ENCODE peak calls at places on chromosomes 12 and 14, in four cellular contexts. O, X, A and G are unnamed samples.

GRCh38 chr14:102757646-102758045 is 19.6 kb upstream of the TRAF3 start:
- DNase-seq in O (no peak), A (no peak), X (no peak), G (no peak)

GRCh38 chr12:67705394-67706370 is 57.1 kb downstream of the DYRK2 start:
- DNase-seq in O (no peak), A (no peak), X (peak), G (peak)

GRCh38 chr12:86254399-86255107 is 1.6 kb downstream of the MGAT4C start:
- DNase-seq in A (no peak), X (no peak), O (no peak), G (no peak)

GRCh38 chr12:131368073-131369071 is 342.5 kb upstream of the SFSWAP start:
- DNase-seq in A (no peak), O (no peak), X (no peak), G (no peak)

GRCh38 chr14:87111741-87112140 is 881.2 kb downstream of the GALC start:
- DNase-seq in X (no peak), A (no peak), O (no peak), G (no peak)

GRCh38 chr12:113622410-113622809 is 150.7 kb upstream of the LHX5 start:
- DNase-seq in O (no peak), X (no peak), A (no peak), G (no peak)

GRCh38 chr14:71142375-71143038 is 235.2 kb downstream of the PCNX1 start:
- DNase-seq in O (peak), X (peak), A (peak), G (peak)

GRCh38 chr14:54138354-54139038 is 181.9 kb upstream of the BMP4 start:
- DNase-seq in X (peak), O (no peak), A (no peak), G (no peak)

GRCh38 chr12:52190860-52191729 is 719 bp downstream of the KRT80 start:
- DNase-seq in A (no peak), X (peak), O (no peak), G (no peak)

GRCh38 chr14:96754162-96754844 is 42.9 kb upstream of the VRK1 start:
- DNase-seq in O (no peak), A (no peak), X (peak), G (no peak)

GRCh38 chr12:121036810-121037326 is 2.2 kb downstream of the OASL start:
- DNase-seq in X (peak), O (no peak), A (peak), G (peak)

GRCh38 chr14:83433618-83434017 is 1900.0 kb upstream of the SEL1L start:
- DNase-seq in O (no peak), X (peak), A (no peak), G (no peak)

GRCh38 chr12:8819676-8819980 is 2.8 kb upstream of the A2ML1 start:
- DNase-seq in X (no peak), O (no peak), A (no peak), G (no peak)

GRCh38 chr12:51382173-51382572 is 9.0 kb downstream of the GALNT6 start:
- DNase-seq in O (no peak), X (no peak), A (no peak), G (no peak)

GRCh38 chr14:101076451-101077220 is 173.1 kb upstream of the RTL1 start:
- DNase-seq in O (no peak), A (no peak), X (no peak), G (no peak)

GRCh38 chr12:12715128-12715458 is 2.1 kb upstream of the CDKN1B start:
- DNase-seq in O (no peak), X (no peak), A (no peak), G (no peak)

GRCh38 chr14:36207500-36207899 is 31.0 kb upstream of the PTCSC3 start:
- DNase-seq in A (no peak), X (no peak), O (no peak), G (peak)

GRCh38 chr12:47270782-47271664 is 191.3 kb upstream of the AMIGO2 start:
- DNase-seq in X (peak), O (no peak), A (peak), G (peak)

GRCh38 chr14:73752297-73752992 is 38.3 kb upstream of the PNMA1 start:
- DNase-seq in A (no peak), O (no peak), X (peak), G (peak)

GRCh38 chr12:118853634-118854033 is 127.7 kb upstream of the SRRM4 start:
- DNase-seq in O (no peak), A (no peak), X (peak), G (no peak)

GRCh38 chr12:44372259-44372658 is 503.9 kb downstream of the NELL2 start:
- DNase-seq in O (no peak), X (peak), A (no peak), G (peak)

GRCh38 chr14:41668346-41668745 is 61.7 kb downstream of the LRFN5 start:
- DNase-seq in X (no peak), A (no peak), O (no peak), G (no peak)

GRCh38 chr12:21509768-21510167 is 8.2 kb downstream of the GOLT1B start:
- DNase-seq in A (peak), O (no peak), X (no peak), G (no peak)

GRCh38 chr12:32820376-32820931 is 64.8 kb upstream of the YARS2 start:
- DNase-seq in O (no peak), A (no peak), X (no peak), G (no peak)

GRCh38 chr12:103279444-103279843 is 216.3 kb downstream of the C12orf42 start:
- DNase-seq in X (no peak), O (no peak), A (peak), G (no peak)

GRCh38 chr14:51328942-51329350 is 88.9 kb downstream of the TMX1 start:
- DNase-seq in A (no peak), X (no peak), O (no peak), G (peak)

GRCh38 chr14:49050836-49051235 is 535.3 kb downstream of the RPS29 start:
- DNase-seq in A (no peak), O (no peak), X (no peak), G (no peak)

GRCh38 chr12:105417732-105418131 is 87.2 kb downstream of the C12orf75 start:
- DNase-seq in X (peak), O (no peak), A (no peak), G (no peak)

GRCh38 chr14:51957950-51958349 is 31.4 kb upstream of the RTRAF start:
- DNase-seq in O (no peak), A (no peak), X (peak), G (no peak)